ENCODE peak calls at places on chromosomes 13 and 19, in four cellular contexts. R, V, J and G are unnamed samples.

GRCh38 chr19:1183543-1184172 is 9.6 kb upstream of the SBNO2 start:
- DNase-seq in R (peak), V (no peak), J (no peak), G (peak)

GRCh38 chr19:51327066-51327985 is 14.6 kb downstream of the VSIG10L start:
- DNase-seq in R (peak), V (peak), J (no peak), G (no peak)

GRCh38 chr13:40458283-40459031 is 208.0 kb downstream of the FOXO1 start:
- DNase-seq in R (no peak), V (no peak), J (no peak), G (no peak)

GRCh38 chr19:36009220-36009619 is 607 bp upstream of the SYNE4 start:
- DNase-seq in R (peak), V (peak), J (peak), G (peak)

GRCh38 chr19:2634228-2634951 is 68.1 kb downstream of the GNG7 start:
- DNase-seq in R (peak), V (no peak), J (no peak), G (no peak)

GRCh38 chr13:92265408-92265807 is 867.0 kb downstream of the GPC5 start:
- DNase-seq in R (no peak), V (no peak), J (no peak), G (no peak)

GRCh38 chr19:18785179-18786124 is 5.7 kb downstream of the COMP start:
- DNase-seq in R (peak), V (peak), J (no peak), G (peak)

GRCh38 chr19:57708641-57709354 is at the start of gene ZNF154:
- DNase-seq in R (peak), V (peak), J (peak), G (no peak)

GRCh38 chr19:51821921-51822716 is 27.2 kb downstream of the FPR3 start:
- DNase-seq in R (no peak), V (no peak), J (no peak), G (peak)

GRCh38 chr13:110806636-110807035 is 93.1 kb downstream of the ING1 start:
- DNase-seq in R (no peak), V (no peak), J (no peak), G (no peak)

GRCh38 chr13:100887729-100888151 is 213.1 kb upstream of the TMTC4 start:
- DNase-seq in R (no peak), V (no peak), J (no peak), G (peak)

GRCh38 chr19:48458016-48458415 is 2.6 kb downstream of the KCNJ14 start:
- DNase-seq in R (no peak), V (no peak), J (no peak), G (no peak)

GRCh38 chr13:113565526-113566226 is 18.9 kb upstream of the TFDP1 start:
- DNase-seq in R (no peak), V (no peak), J (no peak), G (no peak)

GRCh38 chr13:85693889-85694511 is 105.2 kb downstream of the SLITRK6 start:
- DNase-seq in R (no peak), V (no peak), J (no peak), G (peak)

GRCh38 chr19:13712767-13713201 is 51.5 kb upstream of the MRI1 start:
- DNase-seq in R (no peak), V (no peak), J (no peak), G (no peak)

GRCh38 chr13:33392794-33393371 is 107.3 kb upstream of the STARD13 start:
- DNase-seq in R (no peak), V (no peak), J (no peak), G (no peak)

GRCh38 chr19:15780595-15781418 is 6.7 kb upstream of the OR10H5 start:
- DNase-seq in R (no peak), V (no peak), J (no peak), G (no peak)

GRCh38 chr13:84130739-84131138 is 248.5 kb upstream of the SLITRK1 start:
- DNase-seq in R (no peak), V (no peak), J (no peak), G (no peak)

GRCh38 chr13:84137292-84137691 is 255.0 kb upstream of the SLITRK1 start:
- DNase-seq in R (peak), V (peak), J (no peak), G (no peak)

GRCh38 chr13:84136582-84136981 is 254.3 kb upstream of the SLITRK1 start:
- DNase-seq in R (no peak), V (no peak), J (no peak), G (no peak)

GRCh38 chr13:84131249-84131648 is 249.0 kb upstream of the SLITRK1 start:
- DNase-seq in R (no peak), V (no peak), J (no peak), G (no peak)

DNA sequence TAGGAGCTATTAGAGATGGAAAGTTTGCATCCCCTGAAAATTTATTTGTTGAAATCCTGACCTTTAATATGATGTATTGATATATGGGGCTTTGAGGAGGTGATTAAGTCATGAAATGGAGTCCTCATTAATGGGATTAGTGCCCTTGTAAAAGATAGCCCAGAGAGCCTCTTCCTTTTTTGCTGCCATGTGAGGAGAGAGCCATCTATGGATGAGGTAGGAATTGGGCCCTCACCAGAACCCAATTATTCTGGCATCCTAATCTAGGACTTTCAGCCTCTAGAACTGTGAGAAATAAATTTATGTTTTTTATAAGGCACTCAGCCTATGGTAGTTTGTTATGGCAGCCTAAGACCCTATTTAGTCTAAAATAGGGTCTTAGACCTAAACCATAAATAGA is 250.2 kb upstream of the SLITRK1 start:
- DNase-seq in R (no peak), V (no peak), J (no peak), G (no peak)
- TF ChIP-seq CTCF in R (no peak), V (no peak), J (no peak), G (no peak)

DNA sequence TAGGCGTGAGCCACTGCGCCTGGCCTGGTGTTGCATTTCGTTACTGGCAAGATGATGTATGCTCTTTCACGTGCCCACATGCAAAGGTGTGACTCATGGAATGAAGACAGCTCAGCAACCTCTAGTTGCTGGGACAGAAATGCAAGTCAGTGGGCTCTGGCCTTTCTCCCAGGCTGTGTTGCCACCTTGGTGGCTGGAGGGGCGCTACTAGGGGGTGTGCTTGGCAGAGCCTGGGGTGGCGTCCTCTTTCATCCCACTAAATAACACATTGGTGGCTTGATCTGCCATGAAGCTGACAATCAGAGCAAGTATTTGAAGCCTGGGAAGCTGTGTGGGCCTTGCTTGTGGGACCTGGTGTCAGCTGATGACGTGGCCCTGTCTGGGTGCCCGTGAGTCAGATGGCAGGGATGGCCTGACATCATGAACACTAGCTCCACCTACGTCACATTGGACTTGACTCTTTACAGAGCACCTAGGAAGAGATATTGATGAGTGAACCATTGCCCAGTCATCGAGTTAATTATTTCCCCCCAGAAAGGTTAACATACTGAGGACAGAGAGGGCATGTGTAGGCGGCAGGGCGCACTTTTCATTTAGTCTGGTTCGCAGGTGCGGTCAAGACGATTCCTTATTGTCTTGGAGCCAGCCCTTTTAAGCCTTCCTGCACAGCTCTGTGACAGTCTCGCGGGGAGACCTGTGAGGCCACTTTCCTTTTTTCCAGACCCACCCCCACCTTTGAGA is 154.2 kb downstream of the TM9SF2 start:
- DNase-seq in R (no peak), V (no peak), J (no peak), G (peak)
- TF ChIP-seq CTCF in R (no peak), V (no peak), J (no peak), G (no peak)

DNA sequence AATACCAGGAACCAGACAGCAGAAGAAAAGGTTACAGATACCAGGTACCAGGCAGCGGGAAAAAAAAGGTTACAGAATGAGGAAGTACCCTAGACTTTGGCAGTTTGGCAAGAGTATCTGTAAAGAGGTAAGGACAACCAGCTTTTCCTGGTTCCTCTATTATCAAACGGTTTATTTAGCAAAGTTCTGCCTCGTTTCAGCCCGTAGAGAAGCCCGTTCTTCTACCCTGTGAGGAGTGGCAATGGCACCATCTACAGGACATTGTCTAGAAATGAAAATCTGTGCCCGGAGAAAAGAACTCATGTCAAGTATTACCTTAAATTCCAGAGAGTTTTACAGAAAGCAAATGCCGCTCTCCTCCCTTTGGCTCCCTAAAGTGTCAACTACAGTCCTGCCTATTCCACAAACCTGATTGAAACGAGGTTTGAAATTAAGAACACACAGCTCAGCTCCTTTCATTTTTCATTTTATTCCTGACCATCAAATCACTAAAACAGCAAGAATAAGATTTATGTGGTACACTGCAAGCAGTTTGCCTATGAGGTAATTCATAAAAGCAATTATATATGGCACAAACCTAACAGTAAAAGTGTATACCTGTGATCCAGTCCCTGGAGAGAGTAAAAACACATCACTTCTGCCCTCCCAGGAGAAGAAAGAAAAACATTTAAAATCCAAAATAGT is 226.3 kb downstream of the SLC7A1 start:
- DNase-seq in R (peak), V (no peak), J (no peak), G (peak)
- TF ChIP-seq CTCF in R (peak), V (no peak), J (peak), G (peak)

GRCh38 chr13:71856548-71856947 is 10.5 kb downstream of the DACH1 start:
- DNase-seq in R (no peak), V (no peak), J (no peak), G (no peak)

GRCh38 chr13:71861769-71862168 is 5.2 kb downstream of the DACH1 start:
- DNase-seq in R (no peak), V (no peak), J (no peak), G (no peak)

GRCh38 chr13:71860547-71861131 is 6.4 kb downstream of the DACH1 start:
- DNase-seq in R (no peak), V (no peak), J (no peak), G (no peak)

GRCh38 chr13:71854401-71854800 is 12.6 kb downstream of the DACH1 start:
- DNase-seq in R (no peak), V (no peak), J (no peak), G (no peak)

DNA sequence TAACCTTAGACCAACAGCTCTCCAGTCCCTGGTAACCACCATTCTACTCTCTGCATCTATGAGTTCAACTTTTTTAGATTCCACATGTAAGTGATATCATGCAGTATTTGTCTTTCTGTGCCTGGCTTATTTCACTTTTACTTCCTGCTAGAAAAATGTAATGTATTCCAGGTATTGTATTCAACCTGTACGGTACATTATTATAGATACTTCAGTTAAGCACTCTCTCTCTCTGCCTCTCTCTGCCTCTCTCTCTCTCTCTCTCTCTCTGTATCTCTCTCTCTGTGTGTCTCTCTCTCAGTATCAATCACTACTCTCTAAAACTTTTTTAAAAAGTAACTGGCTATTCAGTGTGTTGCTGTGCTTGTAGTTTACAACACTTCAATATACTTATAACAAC is 8.4 kb downstream of the DACH1 start:
- DNase-seq in R (no peak), V (no peak), J (no peak), G (no peak)
- TF ChIP-seq CTCF in R (no peak), V (no peak), J (no peak), G (no peak)

GRCh38 chr19:40778045-40778864 is at the start of gene RAB4B:
- DNase-seq in R (peak), V (peak), J (peak), G (peak)
- TF ChIP-seq CTCF in R (no peak), V (no peak), J (no peak), G (no peak)

GRCh38 chr13:52652170-52652979 is at the start of gene SUGT1:
- DNase-seq in R (peak), V (peak), J (peak), G (peak)
- TF ChIP-seq CTCF in R (peak), V (peak), J (peak), G (peak)

DNA sequence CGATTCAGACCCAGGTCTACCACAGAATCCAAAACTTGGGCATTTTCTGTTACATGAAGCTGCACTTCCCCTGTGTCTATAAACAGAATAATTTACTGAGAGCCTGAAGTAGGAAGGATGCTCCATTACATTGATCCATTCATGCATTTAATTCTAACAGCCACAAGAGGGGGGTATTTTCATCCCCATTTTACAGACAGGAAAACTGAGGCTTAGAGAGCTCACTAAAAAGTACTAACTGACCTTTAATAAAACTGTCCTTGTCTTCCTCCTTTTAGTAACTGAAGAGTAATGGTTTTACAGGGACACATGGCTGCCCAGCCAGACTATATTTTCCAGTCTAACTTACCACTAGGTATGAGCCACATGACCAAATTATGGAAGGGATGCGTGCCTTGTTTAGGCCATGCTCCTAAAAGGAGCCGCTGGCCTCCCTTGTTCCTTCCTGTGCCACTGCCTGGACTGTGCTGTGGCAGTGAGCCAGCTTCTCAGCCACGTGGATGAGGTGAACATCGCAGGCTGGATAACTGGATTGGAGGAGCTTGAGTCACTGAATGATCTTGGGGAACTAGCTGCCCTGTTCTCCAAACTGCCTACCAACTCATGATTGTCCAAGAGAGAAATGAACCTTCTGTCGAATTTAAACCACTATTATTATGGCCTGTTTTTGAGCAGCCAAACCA is 108.3 kb downstream of the DOCK9 start:
- DNase-seq in R (peak), V (no peak), J (no peak), G (peak)
- TF ChIP-seq CTCF in R (peak), V (no peak), J (peak), G (peak)